ENCODE peak calls at places on chromosomes 3 and 15, in eight cellular contexts. X, S, I, H, Q, Y, V and R are unnamed samples.

GRCh38 chr3:48661501-48662139 is 1.1 kb downstream of the CELSR3 start:
- DNase-seq in H (peak; percentile 61), Y (peak; percentile 72), S (peak; percentile 94), Q (peak; percentile 82), V (peak; percentile 67), X (peak; percentile 57), I (peak; percentile 46), R (peak; percentile 18)

GRCh38 chr3:123028233-123028828 is 768 bp upstream of the SEMA5B start:
- DNase-seq in Y (peak; percentile 30), H (peak; percentile 70), X (peak; percentile 27), V (peak; percentile 86), I (peak; percentile 46), Q (no peak), S (peak; percentile 34), R (peak; percentile 43)

GRCh38 chr3:14174483-14174882 is 3.9 kb downstream of the XPC start:
- DNase-seq in Y (no peak), Q (no peak), H (no peak), X (no peak), V (peak; percentile 25), I (no peak), S (no peak), R (no peak)

GRCh38 chr3:18440053-18440768 is 15.1 kb upstream of the SATB1 start:
- DNase-seq in V (no peak), Q (no peak), H (no peak), Y (no peak), I (no peak), X (no peak), S (no peak), R (no peak)

GRCh38 chr3:156448300-156448699 is 106.6 kb downstream of the SSR3 start:
- DNase-seq in V (peak; percentile 53), H (peak; percentile 43), Q (no peak), S (no peak), Y (peak; percentile 13), I (no peak), X (no peak), R (peak; percentile 54)

GRCh38 chr3:183895774-183896173 is 11.1 kb upstream of the PARL start:
- DNase-seq in X (no peak), Y (no peak), I (no peak), S (no peak), H (no peak), V (no peak), Q (no peak), R (no peak)

GRCh38 chr15:69952210-69952555 is 145.5 kb downstream of the TLE3 start:
- DNase-seq in V (no peak), H (no peak), S (no peak), I (no peak), Q (no peak), X (no peak), Y (no peak), R (no peak)

GRCh38 chr3:88168171-88168570 is 18.4 kb downstream of the C3orf38 start:
- DNase-seq in Y (no peak), S (no peak), X (no peak), V (no peak), H (no peak), I (no peak), Q (no peak), R (no peak)

GRCh38 chr15:90910441-90911301 is 7.6 kb downstream of the MAN2A2 start:
- DNase-seq in Y (no peak), H (no peak), Q (no peak), V (no peak), S (no peak), X (no peak), I (no peak), R (no peak)

GRCh38 chr15:71471347-71471746 is 339.0 kb upstream of the NR2E3 start:
- DNase-seq in Q (no peak), H (peak; percentile 88), X (no peak), Y (no peak), I (no peak), V (no peak), S (no peak), R (no peak)

GRCh38 chr15:95620934-95621579 is 709.4 kb upstream of the NR2F2 start:
- DNase-seq in S (no peak), V (peak; percentile 82), I (no peak), X (no peak), H (peak; percentile 9), Q (no peak), Y (no peak), R (no peak)

GRCh38 chr15:73727330-73728018 is 25.7 kb downstream of the INSYN1 start:
- DNase-seq in V (peak; percentile 65), Q (no peak), S (no peak), Y (no peak), I (no peak), H (peak; percentile 61), X (no peak), R (peak; percentile 84)

GRCh38 chr3:127738192-127738840 is 65.6 kb downstream of the ABTB1 start:
- DNase-seq in Q (no peak), H (peak; percentile 36), S (no peak), X (no peak), V (peak; percentile 81), I (peak; percentile 64), Y (peak; percentile 78), R (no peak)

GRCh38 chr3:126753191-126754160 is 49.4 kb downstream of the CHCHD6 start:
- DNase-seq in Y (no peak), S (no peak), I (no peak), V (no peak), H (peak; percentile 95), X (no peak), Q (peak; percentile 40), R (peak; percentile 24)

GRCh38 chr3:45124379-45124778 is 21.8 kb downstream of the CDCP1 start:
- DNase-seq in S (no peak), Y (no peak), X (no peak), V (peak; percentile 50), H (peak; percentile 75), I (no peak), Q (no peak), R (peak; percentile 53)

DNA sequence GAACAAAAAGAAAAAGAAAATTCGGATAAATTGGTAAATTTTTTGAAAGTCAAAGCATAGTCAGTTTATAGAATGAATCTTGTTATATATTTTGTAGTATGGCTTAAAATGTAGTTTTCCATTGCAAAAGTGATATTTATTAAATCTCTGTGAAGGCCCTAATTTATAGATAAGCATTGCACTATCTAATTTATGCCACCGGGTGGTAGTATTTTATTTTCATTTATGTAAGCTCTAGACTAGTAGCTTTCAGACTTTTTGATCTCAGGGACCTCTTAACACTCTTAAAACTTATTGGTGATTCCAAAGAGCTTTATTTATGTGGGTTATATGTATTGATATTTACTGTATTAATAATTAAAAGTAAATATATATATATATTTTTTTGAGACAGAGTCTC is 133.9 kb upstream of the LRRFIP2 start:
- DNase-seq in S (no peak), Q (no peak), V (peak; percentile 43), Y (no peak), X (no peak), H (peak; percentile 40), I (no peak), R (no peak)
- TF ChIP-seq CTCF in S (peak; percentile 50), Q (peak; percentile 67), V (peak; percentile 29), Y (no peak), X (no peak), H (peak; percentile 21), I (peak; percentile 46), R (no peak)

GRCh38 chr3:79517766-79518413 is 249.9 kb downstream of the ROBO1 start:
- DNase-seq in Q (no peak), I (no peak), V (peak; percentile 63), X (no peak), H (peak; percentile 55), Y (peak; percentile 4), S (peak; percentile 10), R (peak; percentile 49)
- TF ChIP-seq CTCF in Q (peak; percentile 26), I (peak; percentile 43), V (peak; percentile 81), X (no peak), H (peak; percentile 78), Y (no peak), S (peak; percentile 71), R (peak; percentile 80)

GRCh38 chr15:55789066-55789660 is 46.2 kb upstream of the PRTG start:
- DNase-seq in Y (peak; percentile 56), H (peak; percentile 6), V (no peak), I (peak; percentile 24), X (no peak), S (no peak), Q (no peak), R (no peak)
- TF ChIP-seq CTCF in Y (peak; percentile 24), H (peak; percentile 43), V (peak; percentile 60), I (peak; percentile 55), X (no peak), S (peak; percentile 35), Q (peak; percentile 43), R (peak; percentile 75)

DNA sequence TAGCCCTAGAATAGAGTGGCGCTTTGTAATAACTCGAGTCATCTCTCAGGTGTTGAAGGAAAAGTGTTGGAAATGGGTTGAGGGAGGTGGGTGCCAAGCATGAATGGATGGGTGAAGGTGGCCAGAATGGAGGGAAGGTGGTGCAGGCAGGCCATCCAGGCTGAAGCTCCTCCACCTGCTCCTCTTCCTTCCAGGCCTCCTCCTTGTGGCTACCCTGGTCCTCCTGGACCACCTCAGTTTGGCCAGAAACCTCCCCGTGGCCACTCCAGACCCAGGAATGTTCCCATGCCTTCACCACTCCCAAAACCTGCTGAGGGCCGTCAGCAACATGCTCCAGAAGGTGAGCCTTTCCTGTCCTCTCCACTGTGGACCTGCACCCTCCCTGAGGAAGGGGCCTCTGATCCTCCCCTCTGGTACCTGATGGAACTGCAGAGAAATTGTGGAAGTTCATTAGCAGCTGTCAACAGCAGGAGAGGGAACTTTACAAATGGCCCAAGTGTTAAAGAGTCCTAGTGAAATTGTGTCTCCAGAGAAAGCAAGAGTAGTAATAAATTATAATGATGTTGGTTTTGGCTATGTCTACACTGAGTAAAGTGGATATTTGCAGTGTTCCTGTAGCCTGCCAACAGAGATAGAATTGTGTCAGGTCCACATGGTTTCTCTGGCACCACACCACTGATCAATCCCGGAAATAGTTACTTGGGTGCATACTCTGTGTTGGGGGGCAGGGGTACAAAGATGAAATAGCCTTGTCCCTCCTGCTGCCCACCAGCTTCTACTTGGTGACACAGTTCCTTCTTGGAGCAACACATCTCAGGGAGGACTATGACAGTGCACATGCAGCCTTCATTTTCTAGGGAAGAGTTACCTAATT is 1.6 kb downstream of the IL12A start:
- DNase-seq in I (no peak), H (no peak), S (no peak), X (no peak), Y (no peak), V (no peak), Q (no peak), R (no peak)
- TF ChIP-seq CTCF in I (no peak), H (peak; percentile 19), S (no peak), X (no peak), Y (no peak), V (peak; percentile 8), Q (no peak), R (peak; percentile 38)